ENCODE peak calls at places on chromosomes 13 and 19, in seven cellular contexts. One of them, this sample, is unnamed.
A peak's percentile ranks its signal among the peaks of the same experiment; 100 is the strongest.

GRCh38 chr13:98706446-98707110 is 45.9 kb downstream of the SLC15A1 start:
- DNase-seq in WTC11: no peak
- DNase-seq in CD4-positive, alpha-beta T cell: no peak
- DNase-seq in body of pancreas: no peak
- DNase-seq in PC-9: peak; percentile 21
- DNase-seq in mucosa of descending colon: no peak
- DNase-seq in epithelial cell of esophagus: peak; percentile 4
- DNase-seq in this sample: no peak

GRCh38 chr19:37931941-37932655 is 25.1 kb downstream of the SIPA1L3 start:
- DNase-seq in WTC11: peak; percentile 69
- DNase-seq in CD4-positive, alpha-beta T cell: no peak
- DNase-seq in body of pancreas: peak; percentile 92
- DNase-seq in PC-9: peak; percentile 92
- DNase-seq in mucosa of descending colon: peak; percentile 88
- DNase-seq in epithelial cell of esophagus: peak; percentile 96
- DNase-seq in this sample: peak; percentile 94

GRCh38 chr13:22836475-22836874 is 344.3 kb upstream of the SGCG start:
- DNase-seq in WTC11: no peak
- DNase-seq in CD4-positive, alpha-beta T cell: no peak
- DNase-seq in body of pancreas: no peak
- DNase-seq in PC-9: no peak
- DNase-seq in mucosa of descending colon: no peak
- DNase-seq in epithelial cell of esophagus: no peak
- DNase-seq in this sample: no peak

GRCh38 chr13:97142452-97142851 is 79.7 kb upstream of the MBNL2 start:
- DNase-seq in WTC11: peak; percentile 30
- DNase-seq in CD4-positive, alpha-beta T cell: no peak
- DNase-seq in body of pancreas: peak; percentile 40
- DNase-seq in PC-9: peak; percentile 55
- DNase-seq in mucosa of descending colon: peak; percentile 82
- DNase-seq in epithelial cell of esophagus: no peak
- DNase-seq in this sample: no peak

GRCh38 chr13:84867246-84867645 is 932.0 kb downstream of the SLITRK6 start:
- DNase-seq in WTC11: no peak
- DNase-seq in CD4-positive, alpha-beta T cell: no peak
- DNase-seq in body of pancreas: no peak
- DNase-seq in PC-9: no peak
- DNase-seq in mucosa of descending colon: no peak
- DNase-seq in epithelial cell of esophagus: peak; percentile 65
- DNase-seq in this sample: peak; percentile 59

GRCh38 chr19:48750351-48750750 is 2.1 kb downstream of the FUT1 start:
- DNase-seq in WTC11: no peak
- DNase-seq in CD4-positive, alpha-beta T cell: no peak
- DNase-seq in body of pancreas: peak; percentile 40
- DNase-seq in PC-9: no peak
- DNase-seq in mucosa of descending colon: no peak
- DNase-seq in epithelial cell of esophagus: no peak
- DNase-seq in this sample: no peak

GRCh38 chr13:113796948-113797676 is 38.1 kb downstream of the TMEM255B start:
- DNase-seq in WTC11: no peak
- DNase-seq in CD4-positive, alpha-beta T cell: no peak
- DNase-seq in body of pancreas: no peak
- DNase-seq in PC-9: no peak
- DNase-seq in mucosa of descending colon: no peak
- DNase-seq in epithelial cell of esophagus: no peak
- DNase-seq in this sample: no peak

GRCh38 chr19:6065685-6066365 is 44.5 kb downstream of the RFX2 start:
- DNase-seq in WTC11: peak; percentile 35
- DNase-seq in CD4-positive, alpha-beta T cell: peak; percentile 48
- DNase-seq in body of pancreas: peak; percentile 65
- DNase-seq in PC-9: peak; percentile 40
- DNase-seq in mucosa of descending colon: peak; percentile 42
- DNase-seq in epithelial cell of esophagus: peak; percentile 41
- DNase-seq in this sample: peak; percentile 47

GRCh38 chr19:35879770-35880317 is 11.5 kb downstream of the APLP1 start:
- DNase-seq in WTC11: peak; percentile 98
- DNase-seq in CD4-positive, alpha-beta T cell: peak; percentile 61
- DNase-seq in body of pancreas: peak; percentile 97
- DNase-seq in PC-9: peak; percentile 87
- DNase-seq in mucosa of descending colon: peak; percentile 96
- DNase-seq in epithelial cell of esophagus: peak; percentile 91
- DNase-seq in this sample: no peak

GRCh38 chr13:32897296-32897695 is 118.9 kb upstream of the KL start:
- DNase-seq in WTC11: no peak
- DNase-seq in CD4-positive, alpha-beta T cell: no peak
- DNase-seq in body of pancreas: no peak
- DNase-seq in PC-9: no peak
- DNase-seq in mucosa of descending colon: no peak
- DNase-seq in epithelial cell of esophagus: peak; percentile 86
- DNase-seq in this sample: peak; percentile 85

GRCh38 chr19:3073159-3073563 is 10.9 kb upstream of the TLE5 start:
- DNase-seq in WTC11: no peak
- DNase-seq in CD4-positive, alpha-beta T cell: no peak
- DNase-seq in body of pancreas: peak; percentile 48
- DNase-seq in PC-9: no peak
- DNase-seq in mucosa of descending colon: no peak
- DNase-seq in epithelial cell of esophagus: peak; percentile 40
- DNase-seq in this sample: no peak

GRCh38 chr19:47047272-47047930 is 1.0 kb downstream of the TMEM160 start:
- DNase-seq in WTC11: no peak
- DNase-seq in CD4-positive, alpha-beta T cell: no peak
- DNase-seq in body of pancreas: no peak
- DNase-seq in PC-9: no peak
- DNase-seq in mucosa of descending colon: no peak
- DNase-seq in epithelial cell of esophagus: no peak
- DNase-seq in this sample: no peak

GRCh38 chr19:40605201-40605971 is 4.2 kb downstream of the LTBP4 start:
- DNase-seq in WTC11: peak; percentile 66
- DNase-seq in CD4-positive, alpha-beta T cell: peak; percentile 71
- DNase-seq in body of pancreas: peak; percentile 88
- DNase-seq in PC-9: peak; percentile 90
- DNase-seq in mucosa of descending colon: peak; percentile 93
- DNase-seq in epithelial cell of esophagus: peak; percentile 97
- DNase-seq in this sample: peak; percentile 86

GRCh38 chr19:40601061-40601973 is at the start of gene LTBP4:
- DNase-seq in WTC11: no peak
- DNase-seq in CD4-positive, alpha-beta T cell: no peak
- DNase-seq in body of pancreas: peak; percentile 28
- DNase-seq in PC-9: no peak
- DNase-seq in mucosa of descending colon: peak; percentile 66
- DNase-seq in epithelial cell of esophagus: peak; percentile 53
- DNase-seq in this sample: no peak

GRCh38 chr19:40603071-40603718 is 2.0 kb downstream of the LTBP4 start:
- DNase-seq in WTC11: no peak
- DNase-seq in CD4-positive, alpha-beta T cell: no peak
- DNase-seq in body of pancreas: no peak
- DNase-seq in PC-9: no peak
- DNase-seq in mucosa of descending colon: no peak
- DNase-seq in epithelial cell of esophagus: peak; percentile 61
- DNase-seq in this sample: no peak

GRCh38 chr19:40604647-40605200 is 3.6 kb downstream of the LTBP4 start:
- DNase-seq in WTC11: no peak
- DNase-seq in CD4-positive, alpha-beta T cell: no peak
- DNase-seq in body of pancreas: peak; percentile 20
- DNase-seq in PC-9: no peak
- DNase-seq in mucosa of descending colon: peak; percentile 76
- DNase-seq in epithelial cell of esophagus: peak; percentile 57
- DNase-seq in this sample: peak; percentile 56

GRCh38 chr19:40603719-40604646 is 2.8 kb downstream of the LTBP4 start:
- DNase-seq in WTC11: peak; percentile 100
- DNase-seq in CD4-positive, alpha-beta T cell: peak; percentile 98
- DNase-seq in body of pancreas: peak; percentile 99
- DNase-seq in PC-9: peak; percentile 100
- DNase-seq in mucosa of descending colon: peak; percentile 100
- DNase-seq in epithelial cell of esophagus: peak; percentile 100
- DNase-seq in this sample: peak; percentile 98
- TF ChIP-seq CTCF in WTC11: no peak
- TF ChIP-seq CTCF in CD4-positive, alpha-beta T cell: no peak
- TF ChIP-seq CTCF in body of pancreas: no peak
- TF ChIP-seq CTCF in PC-9: no peak
- TF ChIP-seq CTCF in mucosa of descending colon: no peak
- TF ChIP-seq CTCF in epithelial cell of esophagus: no peak
- TF ChIP-seq CTCF in this sample: no peak

GRCh38 chr13:110869805-110870706 is 44.8 kb downstream of the ANKRD10 start:
- DNase-seq in WTC11: peak; percentile 49
- DNase-seq in CD4-positive, alpha-beta T cell: no peak
- DNase-seq in body of pancreas: peak; percentile 97
- DNase-seq in PC-9: peak; percentile 96
- DNase-seq in mucosa of descending colon: peak; percentile 74
- DNase-seq in epithelial cell of esophagus: peak; percentile 100
- DNase-seq in this sample: peak; percentile 99
- TF ChIP-seq CTCF in WTC11: no peak
- TF ChIP-seq CTCF in CD4-positive, alpha-beta T cell: no peak
- TF ChIP-seq CTCF in body of pancreas: peak; percentile 46
- TF ChIP-seq CTCF in PC-9: no peak
- TF ChIP-seq CTCF in mucosa of descending colon: no peak
- TF ChIP-seq CTCF in epithelial cell of esophagus: peak; percentile 5
- TF ChIP-seq CTCF in this sample: peak; percentile 6

GRCh38 chr19:1408300-1409203 is 1.2 kb downstream of the DAZAP1 start:
- DNase-seq in WTC11: peak; percentile 48
- DNase-seq in CD4-positive, alpha-beta T cell: peak; percentile 50
- DNase-seq in body of pancreas: peak; percentile 49
- DNase-seq in PC-9: peak; percentile 20
- DNase-seq in mucosa of descending colon: peak; percentile 53
- DNase-seq in epithelial cell of esophagus: peak; percentile 51
- DNase-seq in this sample: no peak

GRCh38 chr19:1410789-1411188 is 3.4 kb downstream of the DAZAP1 start:
- DNase-seq in WTC11: no peak
- DNase-seq in CD4-positive, alpha-beta T cell: no peak
- DNase-seq in body of pancreas: no peak
- DNase-seq in PC-9: no peak
- DNase-seq in mucosa of descending colon: no peak
- DNase-seq in epithelial cell of esophagus: no peak
- DNase-seq in this sample: no peak

GRCh38 chr19:1409204-1410005 is 2.0 kb downstream of the DAZAP1 start:
- DNase-seq in WTC11: no peak
- DNase-seq in CD4-positive, alpha-beta T cell: no peak
- DNase-seq in body of pancreas: no peak
- DNase-seq in PC-9: no peak
- DNase-seq in mucosa of descending colon: no peak
- DNase-seq in epithelial cell of esophagus: no peak
- DNase-seq in this sample: no peak

GRCh38 chr19:1411255-1412191 is 4.1 kb downstream of the DAZAP1 start:
- DNase-seq in WTC11: no peak
- DNase-seq in CD4-positive, alpha-beta T cell: no peak
- DNase-seq in body of pancreas: peak; percentile 46
- DNase-seq in PC-9: no peak
- DNase-seq in mucosa of descending colon: no peak
- DNase-seq in epithelial cell of esophagus: peak; percentile 46
- DNase-seq in this sample: no peak

GRCh38 chr19:1410136-1410786 is 2.9 kb downstream of the DAZAP1 start:
- DNase-seq in WTC11: no peak
- DNase-seq in CD4-positive, alpha-beta T cell: no peak
- DNase-seq in body of pancreas: peak; percentile 67
- DNase-seq in PC-9: no peak
- DNase-seq in mucosa of descending colon: no peak
- DNase-seq in epithelial cell of esophagus: no peak
- DNase-seq in this sample: no peak
- TF ChIP-seq CTCF in WTC11: no peak
- TF ChIP-seq CTCF in CD4-positive, alpha-beta T cell: no peak
- TF ChIP-seq CTCF in body of pancreas: no peak
- TF ChIP-seq CTCF in PC-9: no peak
- TF ChIP-seq CTCF in mucosa of descending colon: no peak
- TF ChIP-seq CTCF in epithelial cell of esophagus: no peak
- TF ChIP-seq CTCF in this sample: no peak

GRCh38 chr19:50496189-50497029 is 14.6 kb downstream of the JOSD2 start:
- DNase-seq in WTC11: peak; percentile 47
- DNase-seq in CD4-positive, alpha-beta T cell: no peak
- DNase-seq in body of pancreas: peak; percentile 47
- DNase-seq in PC-9: no peak
- DNase-seq in mucosa of descending colon: no peak
- DNase-seq in epithelial cell of esophagus: no peak
- DNase-seq in this sample: no peak
- TF ChIP-seq CTCF in WTC11: no peak
- TF ChIP-seq CTCF in CD4-positive, alpha-beta T cell: no peak
- TF ChIP-seq CTCF in body of pancreas: no peak
- TF ChIP-seq CTCF in PC-9: no peak
- TF ChIP-seq CTCF in mucosa of descending colon: no peak
- TF ChIP-seq CTCF in epithelial cell of esophagus: no peak
- TF ChIP-seq CTCF in this sample: no peak

GRCh38 chr19:43432866-43433673 is 18.4 kb downstream of the TEX101 start:
- DNase-seq in WTC11: peak; percentile 84
- DNase-seq in CD4-positive, alpha-beta T cell: peak; percentile 62
- DNase-seq in body of pancreas: peak; percentile 66
- DNase-seq in PC-9: peak; percentile 74
- DNase-seq in mucosa of descending colon: peak; percentile 78
- DNase-seq in epithelial cell of esophagus: peak; percentile 75
- DNase-seq in this sample: peak; percentile 48

GRCh38 chr19:43429395-43429794 is 14.7 kb downstream of the TEX101 start:
- DNase-seq in WTC11: no peak
- DNase-seq in CD4-positive, alpha-beta T cell: no peak
- DNase-seq in body of pancreas: no peak
- DNase-seq in PC-9: no peak
- DNase-seq in mucosa of descending colon: no peak
- DNase-seq in epithelial cell of esophagus: no peak
- DNase-seq in this sample: no peak

GRCh38 chr19:43433689-43434088 is 19.0 kb downstream of the TEX101 start:
- DNase-seq in WTC11: no peak
- DNase-seq in CD4-positive, alpha-beta T cell: no peak
- DNase-seq in body of pancreas: no peak
- DNase-seq in PC-9: no peak
- DNase-seq in mucosa of descending colon: no peak
- DNase-seq in epithelial cell of esophagus: no peak
- DNase-seq in this sample: no peak

GRCh38 chr19:43430976-43431375 is 16.3 kb downstream of the TEX101 start:
- DNase-seq in WTC11: no peak
- DNase-seq in CD4-positive, alpha-beta T cell: no peak
- DNase-seq in body of pancreas: no peak
- DNase-seq in PC-9: no peak
- DNase-seq in mucosa of descending colon: no peak
- DNase-seq in epithelial cell of esophagus: no peak
- DNase-seq in this sample: peak; percentile 84

DNA sequence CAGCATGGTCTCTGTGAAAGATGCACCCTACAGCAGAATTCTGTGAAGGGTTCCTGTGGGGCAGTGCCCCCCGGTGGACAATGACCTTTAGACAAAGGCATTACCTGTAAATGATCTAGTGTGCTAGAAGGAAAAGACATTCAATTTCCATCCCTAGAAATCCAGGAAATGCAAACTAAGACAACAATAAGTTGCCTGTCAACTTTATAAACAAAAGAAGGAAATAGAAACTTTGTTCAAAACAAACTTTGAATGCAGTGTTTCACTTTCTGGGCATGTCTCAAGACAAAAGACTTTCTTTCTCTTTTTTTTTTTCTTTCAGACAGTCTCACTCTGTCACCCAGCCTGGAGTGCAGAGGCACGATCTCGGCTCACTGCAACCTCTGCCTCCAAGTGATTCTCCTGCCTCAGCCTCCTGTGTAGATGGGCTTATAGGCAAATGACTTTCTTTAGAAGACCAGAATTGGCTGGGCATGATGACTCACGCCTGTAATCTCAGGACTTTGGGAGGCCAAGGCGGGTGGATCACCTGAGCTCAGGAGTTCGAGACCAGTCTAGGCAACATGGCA is 15.5 kb downstream of the TEX101 start:
- DNase-seq in WTC11: peak; percentile 57
- DNase-seq in CD4-positive, alpha-beta T cell: no peak
- DNase-seq in body of pancreas: no peak
- DNase-seq in PC-9: peak; percentile 36
- DNase-seq in mucosa of descending colon: peak; percentile 41
- DNase-seq in epithelial cell of esophagus: peak; percentile 12
- DNase-seq in this sample: peak; percentile 69
- TF ChIP-seq CTCF in WTC11: no peak
- TF ChIP-seq CTCF in CD4-positive, alpha-beta T cell: no peak
- TF ChIP-seq CTCF in body of pancreas: no peak
- TF ChIP-seq CTCF in PC-9: peak; percentile 37
- TF ChIP-seq CTCF in mucosa of descending colon: no peak
- TF ChIP-seq CTCF in epithelial cell of esophagus: no peak
- TF ChIP-seq CTCF in this sample: peak; percentile 44

GRCh38 chr19:49912965-49913685 is 15.9 kb upstream of the ATF5 start:
- DNase-seq in WTC11: peak; percentile 66
- DNase-seq in CD4-positive, alpha-beta T cell: no peak
- DNase-seq in body of pancreas: no peak
- DNase-seq in PC-9: no peak
- DNase-seq in mucosa of descending colon: no peak
- DNase-seq in epithelial cell of esophagus: no peak
- DNase-seq in this sample: no peak
- TF ChIP-seq CTCF in WTC11: no peak
- TF ChIP-seq CTCF in CD4-positive, alpha-beta T cell: no peak
- TF ChIP-seq CTCF in body of pancreas: no peak
- TF ChIP-seq CTCF in PC-9: no peak
- TF ChIP-seq CTCF in mucosa of descending colon: no peak
- TF ChIP-seq CTCF in epithelial cell of esophagus: no peak
- TF ChIP-seq CTCF in this sample: no peak